ENCODE peak calls at places on chromosomes 6 and 20, in nine cellular contexts. J is pancreas; K is PC-3; H is lower lobe of right lung; X is heart left ventricle; O is left ventricle myocardium inferior; Y is naive thymus-derived CD4-positive, alpha-beta T cell; E is left lung; S is OCI-LY7. V is an unnamed sample.

GRCh38 chr20:37992802-37993538 is 40.3 kb downstream of the TTI1 start:
- DNase-seq in O (peak), S (peak), X (peak), Y (no peak), H (peak), K (peak), E (peak), J (no peak), V (peak)

GRCh38 chr6:12289655-12290489 is at the start of gene EDN1:
- DNase-seq in H (peak), E (peak), X (peak), O (peak), S (peak), J (peak), Y (no peak), K (peak), V (peak)

GRCh38 chr6:50850223-50850751 is 31.6 kb downstream of the TFAP2B start:
- DNase-seq in H (no peak), O (no peak), S (no peak), X (no peak), E (no peak), Y (no peak), K (peak), J (peak), V (no peak)

GRCh38 chr6:85920782-85921181 is 278.1 kb upstream of the SYNCRIP start:
- DNase-seq in J (peak), O (peak), K (peak), H (no peak), E (no peak), Y (no peak), X (peak), S (no peak), V (no peak)

GRCh38 chr6:162889303-162889702 is 161.5 kb downstream of the PACRG start:
- DNase-seq in E (no peak), H (no peak), K (no peak), J (no peak), X (no peak), Y (no peak), O (no peak), S (no peak), V (no peak)

GRCh38 chr6:154937306-154938244 is 57.5 kb upstream of the TIAM2 start:
- DNase-seq in J (no peak), X (no peak), S (no peak), K (no peak), Y (no peak), E (no peak), O (no peak), H (no peak), V (no peak)

GRCh38 chr20:47669489-47669888 is 115.8 kb downstream of the SULF2 start:
- DNase-seq in S (no peak), O (no peak), K (no peak), J (no peak), X (no peak), E (no peak), H (no peak), Y (no peak), V (no peak)

GRCh38 chr6:105136433-105137350 is 43.1 kb downstream of the POPDC3 start:
- DNase-seq in E (peak), S (no peak), K (no peak), J (peak), Y (no peak), H (peak), O (peak), X (peak), V (no peak)

GRCh38 chr6:16318538-16318937 is 80.2 kb downstream of the GMPR start:
- DNase-seq in O (no peak), H (no peak), S (no peak), K (peak), J (no peak), X (no peak), Y (no peak), E (no peak), V (peak)

GRCh38 chr6:82750570-82750969 is 315.1 kb downstream of the UBE3D start:
- DNase-seq in H (no peak), S (no peak), K (peak), J (no peak), X (no peak), E (no peak), O (no peak), Y (no peak), V (no peak)

GRCh38 chr6:36079596-36079995 is 50.7 kb upstream of the MAPK13 start:
- DNase-seq in E (no peak), Y (no peak), S (no peak), O (no peak), X (no peak), J (no peak), H (no peak), K (no peak), V (no peak)

GRCh38 chr20:5654557-5654956 is 95.6 kb upstream of the SHLD1 start:
- DNase-seq in O (no peak), H (no peak), Y (no peak), X (no peak), J (no peak), S (no peak), E (no peak), K (peak), V (no peak)

GRCh38 chr6:38212579-38212978 is 393.1 kb downstream of the ZFAND3 start:
- DNase-seq in O (no peak), X (no peak), H (no peak), S (no peak), Y (no peak), K (no peak), E (no peak), J (no peak), V (peak)

GRCh38 chr6:31897612-31898199 is at the start of gene EHMT2:
- DNase-seq in J (peak), X (peak), K (peak), Y (peak), E (peak), S (peak), O (peak), H (peak), V (peak)

GRCh38 chr6:6725120-6725833 is 136.8 kb downstream of the LY86 start:
- DNase-seq in X (no peak), H (no peak), K (no peak), S (no peak), Y (no peak), E (no peak), J (no peak), O (no peak), V (no peak)

GRCh38 chr6:6724319-6725119 is 136.0 kb downstream of the LY86 start:
- DNase-seq in H (peak), E (peak), K (peak), O (peak), Y (peak), S (peak), X (peak), J (no peak), V (no peak)

GRCh38 chr6:6722195-6722594 is 133.7 kb downstream of the LY86 start:
- DNase-seq in Y (no peak), K (no peak), S (no peak), E (no peak), H (no peak), X (no peak), J (no peak), O (no peak), V (no peak)

GRCh38 chr6:6723316-6723715 is 134.8 kb downstream of the LY86 start:
- DNase-seq in E (no peak), O (no peak), J (no peak), Y (no peak), S (no peak), H (no peak), X (no peak), K (no peak), V (no peak)

DNA sequence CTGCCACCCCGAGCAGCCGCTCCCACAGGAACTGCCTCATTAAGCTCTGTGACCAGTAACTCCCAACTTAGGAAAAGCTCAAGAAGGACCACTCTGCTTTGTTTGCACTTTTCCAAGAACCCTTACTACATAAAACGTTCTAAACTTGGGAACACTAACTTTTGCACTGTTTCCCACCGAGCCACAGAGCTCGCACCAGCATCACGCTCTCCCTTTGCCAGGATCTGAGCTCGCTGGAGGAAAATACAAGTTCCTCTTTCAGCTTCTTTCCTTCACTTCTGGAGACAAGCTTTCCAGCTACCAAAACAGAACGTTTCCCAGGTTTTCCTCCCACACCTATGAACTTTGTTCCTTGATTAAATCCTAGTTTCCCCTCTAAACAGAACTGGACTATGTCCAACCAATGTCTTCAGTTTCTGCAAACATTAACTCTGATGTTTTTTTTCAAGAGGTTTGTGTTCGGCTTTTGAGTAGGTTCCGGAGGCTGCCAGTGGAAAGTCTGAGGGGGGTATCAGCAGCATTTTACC is 135.3 kb downstream of the LY86 start:
- DNase-seq in Y (no peak), X (no peak), O (no peak), K (no peak), H (no peak), S (no peak), J (no peak), E (no peak), V (no peak)
- H3K4me3 ChIP-seq in Y (no peak), X (no peak), O (peak), K (peak), H (peak), S (no peak), J (peak), E (peak), V (no peak)

GRCh38 chr20:60326821-60327220 is 368.6 kb downstream of the CDH26 start:
- DNase-seq in Y (no peak), E (no peak), S (no peak), H (no peak), X (no peak), K (no peak), J (no peak), O (no peak), V (no peak)
- H3K4me3 ChIP-seq in Y (no peak), E (no peak), S (no peak), H (no peak), X (no peak), K (no peak), J (no peak), O (no peak), V (no peak)

GRCh38 chr6:28988536-28989415 is 16.3 kb downstream of the ZNF311 start:
- DNase-seq in X (peak), J (peak), S (no peak), O (peak), H (peak), Y (peak), E (peak), K (no peak), V (no peak)
- H3K4me3 ChIP-seq in X (peak), J (peak), S (no peak), O (peak), H (peak), Y (peak), E (peak), K (no peak), V (no peak)

GRCh38 chr6:126723541-126724170 is 383.7 kb downstream of the CENPW start:
- DNase-seq in X (no peak), E (no peak), O (no peak), S (no peak), J (no peak), H (no peak), K (no peak), Y (no peak), V (no peak)
- H3K4me3 ChIP-seq in X (no peak), E (no peak), O (no peak), S (no peak), J (no peak), H (no peak), K (no peak), Y (no peak), V (no peak)

GRCh38 chr20:434661-435419 is 26.7 kb downstream of the RBCK1 start:
- DNase-seq in S (no peak), O (no peak), Y (no peak), H (no peak), K (no peak), X (no peak), J (no peak), E (no peak), V (no peak)
- H3K4me3 ChIP-seq in S (no peak), O (no peak), Y (no peak), H (no peak), K (no peak), X (no peak), J (no peak), E (no peak), V (no peak)

DNA sequence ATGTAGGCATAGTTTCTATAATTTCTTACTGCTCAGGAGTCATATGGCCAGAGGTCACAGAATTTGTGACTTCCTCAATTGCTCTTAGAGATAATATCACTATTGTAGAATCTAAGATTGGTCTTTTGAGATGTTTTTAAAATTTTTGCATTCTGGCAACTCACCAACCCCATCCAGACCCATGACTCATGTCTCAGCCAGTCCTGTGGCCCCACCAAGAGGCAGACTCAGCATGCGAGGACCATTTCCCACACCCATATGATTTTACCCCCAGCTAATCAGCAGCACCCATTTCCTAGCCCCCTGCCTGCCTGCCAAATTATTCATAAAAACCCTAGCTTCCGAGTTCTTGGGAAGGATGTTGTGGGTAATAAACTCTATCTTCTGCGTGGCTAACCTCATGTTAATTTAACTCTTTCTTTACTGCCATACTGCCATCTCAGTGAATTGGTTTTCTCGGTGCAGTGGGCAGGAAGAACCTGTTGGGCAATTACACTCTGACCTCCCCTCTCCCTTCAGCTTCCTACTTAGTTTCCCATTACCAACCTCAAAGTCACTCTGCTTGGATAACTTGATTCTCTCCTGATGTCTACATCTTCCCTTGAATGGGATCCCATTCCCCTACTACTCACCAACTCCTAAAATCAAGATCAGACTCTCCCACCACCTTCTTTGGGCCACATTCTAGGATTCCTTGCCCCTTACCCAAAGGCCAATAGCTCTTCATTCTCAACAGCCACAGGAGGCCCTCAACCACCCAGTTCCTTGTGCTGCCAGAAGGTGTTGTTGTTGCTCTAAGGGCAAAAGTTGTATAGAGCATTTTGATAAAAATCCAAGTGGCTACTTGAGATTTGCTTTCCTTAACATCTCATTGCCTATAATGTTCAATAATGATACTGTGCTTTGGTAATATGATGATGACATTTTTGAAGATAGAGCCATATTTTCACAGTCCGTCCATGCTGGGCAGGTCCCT is 16.2 kb upstream of the IYD start:
- DNase-seq in Y (no peak), J (no peak), X (no peak), O (no peak), S (no peak), K (peak), H (no peak), E (no peak), V (no peak)
- H3K4me3 ChIP-seq in Y (no peak), J (no peak), X (no peak), O (no peak), S (no peak), K (no peak), H (no peak), E (no peak), V (no peak)

GRCh38 chr6:4281341-4282293 is 146.2 kb upstream of the ECI2 start:
- DNase-seq in E (peak), X (peak), S (peak), J (peak), Y (no peak), K (peak), H (peak), O (peak), V (no peak)
- H3K4me3 ChIP-seq in E (peak), X (no peak), S (no peak), J (peak), Y (no peak), K (peak), H (peak), O (peak), V (no peak)

GRCh38 chr20:62050166-62051120 is 15.2 kb downstream of the TAF4 start:
- DNase-seq in H (peak), Y (no peak), K (no peak), X (no peak), J (no peak), O (no peak), E (peak), S (no peak), V (no peak)
- H3K4me3 ChIP-seq in H (no peak), Y (no peak), K (no peak), X (no peak), J (no peak), O (no peak), E (no peak), S (no peak), V (no peak)

V was measured in Jurkat, Clone E6-1.